ENCODE peak calls at places on chromosomes 2 and 18, in six cellular contexts. Z is fibroblast of lung, M is type B pancreatic cell, L is Calu3, C is adrenal gland, I is CD14-positive monocyte. G is an unnamed sample.

GRCh38 chr2:205003288-205003687 is 458.0 kb downstream of the PARD3B start:
- DNase-seq in Z (no peak), M (no peak), L (no peak), C (no peak), I (no peak), G (no peak)

GRCh38 chr18:62741584-62741983 is 26.2 kb downstream of the PHLPP1 start:
- DNase-seq in Z (no peak), M (no peak), L (no peak), C (no peak), I (no peak), G (no peak)

GRCh38 chr2:225468131-225468530 is 68.6 kb downstream of the NYAP2 start:
- DNase-seq in Z (no peak), M (no peak), L (no peak), C (no peak), I (no peak), G (no peak)

GRCh38 chr2:202612145-202612544 is 22.6 kb upstream of the FAM117B start:
- DNase-seq in Z (no peak), M (no peak), L (no peak), C (no peak), I (no peak), G (no peak)

GRCh38 chr2:43158259-43158880 is 68.0 kb downstream of the ZFP36L2 start:
- DNase-seq in Z (peak), M (no peak), L (peak), C (peak), I (peak), G (peak)

GRCh38 chr2:200359552-200359951 is 53.1 kb downstream of the SPATS2L start:
- DNase-seq in Z (no peak), M (no peak), L (no peak), C (no peak), I (no peak), G (no peak)

GRCh38 chr2:162050513-162050961 is 23.5 kb downstream of the DPP4 start:
- DNase-seq in Z (no peak), M (no peak), L (no peak), C (peak), I (no peak), G (no peak)

GRCh38 chr2:132915812-132916211 is 245.8 kb upstream of the LYPD1 start:
- DNase-seq in Z (no peak), M (no peak), L (no peak), C (no peak), I (no peak), G (no peak)

GRCh38 chr18:43681661-43682060 is 404.4 kb upstream of the SYT4 start:
- DNase-seq in Z (no peak), M (no peak), L (no peak), C (no peak), I (no peak), G (no peak)

GRCh38 chr2:9206991-9207640 is 504 bp downstream of the ASAP2 start:
- DNase-seq in Z (peak), M (peak), L (no peak), C (peak), I (no peak), G (peak)

GRCh38 chr2:98901702-98902101 is 34.3 kb downstream of the CRACDL start:
- DNase-seq in Z (no peak), M (no peak), L (no peak), C (no peak), I (peak), G (no peak)

GRCh38 chr18:66193938-66194337 is 410.0 kb downstream of the CDH19 start:
- DNase-seq in Z (no peak), M (no peak), L (no peak), C (no peak), I (no peak), G (no peak)

DNA sequence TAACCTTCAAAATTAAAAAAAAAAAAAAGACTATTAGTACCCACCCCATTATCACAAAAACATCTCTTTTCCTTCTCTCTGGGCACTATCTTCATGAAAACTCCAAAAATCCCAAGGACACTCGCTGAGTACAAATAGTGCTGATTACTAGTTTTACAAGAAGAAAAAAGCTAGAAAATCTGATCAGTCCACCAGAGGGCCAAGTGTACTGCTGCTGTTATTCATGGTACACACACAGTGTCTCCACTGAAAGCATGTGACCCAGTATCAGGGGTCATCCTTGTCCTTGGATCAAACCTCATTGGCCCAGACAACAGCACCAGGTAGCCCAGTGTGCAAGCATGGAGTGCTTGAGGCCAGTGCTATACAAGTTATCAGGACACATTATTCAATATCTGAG is 382.7 kb upstream of the KLHL29 start:
- DNase-seq in Z (no peak), M (no peak), L (no peak), C (no peak), I (no peak), G (no peak)
- TF ChIP-seq CTCF in Z (no peak), M (peak), L (no peak), C (no peak), I (no peak), G (no peak)

DNA sequence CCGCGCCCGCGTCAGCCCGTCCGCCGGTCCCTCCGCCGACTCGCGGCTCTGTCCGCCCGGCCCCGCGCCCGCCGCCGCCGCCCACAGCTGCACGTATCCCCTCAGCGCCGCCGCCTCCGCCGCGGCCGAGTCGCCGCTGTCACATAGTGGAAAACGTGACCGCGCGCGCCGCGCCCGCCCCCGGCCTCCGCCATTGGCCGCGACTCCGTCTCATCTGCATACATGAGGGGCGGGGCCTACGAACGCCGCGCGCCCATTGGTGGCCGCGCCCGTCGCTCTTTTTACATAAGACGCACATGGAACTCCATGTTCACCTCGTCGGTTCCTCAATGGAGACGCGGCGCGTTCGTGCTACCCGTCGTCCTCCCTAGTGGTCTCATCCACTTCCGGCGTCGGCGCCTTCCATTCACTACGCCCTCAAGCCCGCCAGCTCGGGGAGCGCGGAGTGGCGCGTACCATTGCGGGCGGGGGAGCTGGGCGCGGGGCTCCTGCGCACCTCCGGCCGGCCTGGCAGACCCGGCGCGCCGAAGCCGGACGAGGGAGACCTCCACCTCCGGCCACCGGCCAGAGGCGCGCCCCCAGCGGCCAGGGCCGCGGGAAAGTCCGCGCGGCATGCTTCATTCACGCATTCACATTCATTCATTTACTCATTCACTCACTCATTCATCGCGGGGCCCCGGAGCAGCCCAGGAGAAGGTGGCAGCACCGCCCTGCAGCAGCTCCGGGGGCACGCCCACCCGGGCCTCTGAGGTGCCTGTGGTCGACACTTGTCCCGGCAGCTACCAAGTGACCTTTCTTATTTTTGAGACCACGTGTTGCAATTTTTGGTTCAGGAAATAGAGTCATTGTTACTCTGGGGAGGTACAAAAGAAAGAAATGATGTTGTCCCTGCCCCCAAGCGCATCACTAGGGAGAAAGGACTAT is 502 bp upstream of the PER2 start:
- DNase-seq in Z (peak), M (peak), L (peak), C (peak), I (peak), G (peak)
- TF ChIP-seq CTCF in Z (peak), M (peak), L (no peak), C (peak), I (peak), G (peak)

DNA sequence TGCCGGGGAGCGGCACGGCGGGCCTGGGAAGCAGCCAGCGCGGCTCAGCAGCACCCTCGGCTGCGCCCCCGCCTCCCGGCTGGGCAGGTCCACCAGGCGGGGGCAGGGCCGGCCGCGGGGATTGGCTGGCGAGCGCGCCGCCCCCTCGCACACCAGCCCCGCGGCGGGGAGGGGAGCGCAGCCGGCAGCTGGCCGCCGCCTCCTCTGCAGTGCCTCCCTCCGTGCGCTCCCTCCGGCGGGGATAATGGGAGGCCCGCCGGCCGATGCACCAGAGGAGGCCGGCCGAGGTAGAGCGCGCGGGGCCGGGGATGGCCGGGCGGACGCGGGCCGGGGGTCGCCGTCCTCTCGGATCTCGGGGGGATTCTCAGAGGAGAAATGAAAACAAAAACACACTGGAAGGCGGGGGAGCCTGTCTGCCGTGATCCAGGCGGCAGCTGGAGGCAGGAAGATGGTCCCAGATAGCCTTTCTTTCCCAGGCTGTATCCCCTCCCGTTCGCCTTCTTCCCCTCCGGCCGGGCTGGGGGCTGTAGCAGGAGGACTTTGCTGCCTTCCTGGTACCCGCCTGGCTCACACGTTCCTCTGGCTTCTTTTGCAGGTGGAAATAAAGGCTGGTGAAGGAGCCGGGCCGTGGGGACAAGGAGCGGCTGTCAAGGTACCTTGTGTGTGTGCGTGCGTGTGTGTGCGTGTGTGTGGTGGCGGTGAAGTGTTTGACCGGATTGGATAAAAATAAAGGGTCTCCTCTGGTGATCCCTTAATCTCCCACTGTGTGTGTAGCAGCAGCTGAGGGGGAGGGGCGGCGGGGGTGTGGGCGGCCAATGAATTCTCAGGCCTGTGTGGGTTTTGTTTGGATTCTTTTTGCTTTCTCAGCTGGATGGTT is 18.0 kb downstream of the TET3 start:
- DNase-seq in Z (peak), M (peak), L (peak), C (peak), I (peak), G (peak)
- TF ChIP-seq CTCF in Z (no peak), M (no peak), L (no peak), C (peak), I (no peak), G (no peak)

GRCh38 chr2:207143474-207144190 is 22.1 kb downstream of the KLF7 start:
- DNase-seq in Z (peak), M (no peak), L (no peak), C (peak), I (peak), G (peak)

GRCh38 chr2:207141381-207141780 is 24.4 kb downstream of the KLF7 start:
- DNase-seq in Z (no peak), M (no peak), L (no peak), C (no peak), I (no peak), G (no peak)

GRCh38 chr2:207143131-207143473 is 22.6 kb downstream of the KLF7 start:
- DNase-seq in Z (no peak), M (no peak), L (no peak), C (no peak), I (no peak), G (no peak)

GRCh38 chr2:207144191-207144795 is 21.5 kb downstream of the KLF7 start:
- DNase-seq in Z (no peak), M (no peak), L (no peak), C (no peak), I (no peak), G (no peak)

DNA sequence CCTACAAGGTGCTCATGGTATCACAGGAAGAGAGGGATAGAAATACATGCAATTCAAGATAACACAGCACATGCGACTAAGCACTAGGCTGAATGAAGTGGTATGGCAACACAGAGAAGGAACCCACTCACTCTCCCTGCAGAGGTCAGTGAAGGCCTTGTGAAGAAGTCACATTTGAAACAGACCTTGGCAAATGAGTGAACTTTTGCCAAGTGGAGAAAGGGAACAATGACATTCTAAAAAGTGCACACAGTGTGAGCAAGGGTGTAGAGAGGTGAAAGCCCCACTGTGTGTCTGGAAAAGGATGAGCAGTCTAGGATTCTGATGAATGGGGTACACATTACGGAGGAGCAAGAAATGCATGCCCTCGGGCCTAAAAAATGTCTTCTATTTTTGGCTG is 23.3 kb downstream of the KLF7 start:
- DNase-seq in Z (no peak), M (no peak), L (no peak), C (peak), I (peak), G (no peak)
- TF ChIP-seq CTCF in Z (no peak), M (no peak), L (no peak), C (peak), I (peak), G (no peak)

GRCh38 chr2:231928481-231928880 is 2.3 kb upstream of the NPPC start:
- DNase-seq in Z (no peak), M (peak), L (peak), C (no peak), I (no peak), G (peak)

GRCh38 chr2:231930601-231931281 is 4.5 kb upstream of the NPPC start:
- DNase-seq in Z (no peak), M (peak), L (no peak), C (no peak), I (no peak), G (no peak)

GRCh38 chr2:231931481-231931915 is 5.3 kb upstream of the NPPC start:
- DNase-seq in Z (no peak), M (peak), L (no peak), C (no peak), I (no peak), G (no peak)

GRCh38 chr2:231928901-231929725 is 2.9 kb upstream of the NPPC start:
- DNase-seq in Z (no peak), M (peak), L (no peak), C (no peak), I (no peak), G (no peak)

DNA sequence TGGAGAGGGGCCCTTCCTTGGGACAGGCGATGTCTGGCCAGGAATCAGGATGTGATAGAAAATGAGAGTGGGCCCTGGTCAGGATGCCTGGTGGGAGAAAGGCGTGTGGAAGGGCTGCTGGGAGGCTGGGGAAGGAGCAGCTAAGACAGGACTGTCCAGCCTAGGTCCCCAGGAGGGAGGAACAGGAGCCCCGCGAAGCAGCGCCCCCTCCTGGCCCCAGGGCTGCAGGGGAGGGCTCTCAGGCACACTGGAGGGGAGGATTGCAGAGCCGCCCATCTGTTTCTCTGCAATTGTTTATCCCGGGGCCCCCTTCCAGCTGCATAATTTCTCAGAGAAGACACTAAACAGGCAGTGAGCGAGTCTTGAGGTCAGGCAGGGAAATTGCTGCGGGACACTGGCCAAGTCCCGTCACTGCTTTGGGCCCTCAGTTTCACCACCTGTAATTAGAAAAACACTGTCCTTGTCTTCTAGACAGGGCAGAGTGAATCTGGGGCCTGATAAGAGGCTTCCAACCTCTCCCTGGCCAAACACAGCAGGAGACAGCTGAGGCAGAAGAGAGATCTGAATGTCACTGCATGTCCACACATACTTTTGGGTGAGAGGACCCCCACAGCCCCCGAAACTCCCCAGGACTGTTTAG is 3.9 kb upstream of the NPPC start:
- DNase-seq in Z (peak), M (peak), L (peak), C (no peak), I (no peak), G (no peak)
- TF ChIP-seq CTCF in Z (no peak), M (peak), L (no peak), C (no peak), I (no peak), G (peak)

GRCh38 chr2:14134737-14135136 is 497.8 kb upstream of the LRATD1 start:
- DNase-seq in Z (peak), M (no peak), L (no peak), C (peak), I (no peak), G (no peak)

GRCh38 chr2:14132386-14132785 is 500.1 kb upstream of the LRATD1 start:
- DNase-seq in Z (no peak), M (no peak), L (no peak), C (no peak), I (no peak), G (no peak)

GRCh38 chr2:14136030-14136429 is 496.5 kb upstream of the LRATD1 start:
- DNase-seq in Z (no peak), M (no peak), L (no peak), C (no peak), I (no peak), G (no peak)

GRCh38 chr2:14140009-14140408 is 492.5 kb upstream of the LRATD1 start:
- DNase-seq in Z (no peak), M (no peak), L (no peak), C (no peak), I (no peak), G (no peak)

DNA sequence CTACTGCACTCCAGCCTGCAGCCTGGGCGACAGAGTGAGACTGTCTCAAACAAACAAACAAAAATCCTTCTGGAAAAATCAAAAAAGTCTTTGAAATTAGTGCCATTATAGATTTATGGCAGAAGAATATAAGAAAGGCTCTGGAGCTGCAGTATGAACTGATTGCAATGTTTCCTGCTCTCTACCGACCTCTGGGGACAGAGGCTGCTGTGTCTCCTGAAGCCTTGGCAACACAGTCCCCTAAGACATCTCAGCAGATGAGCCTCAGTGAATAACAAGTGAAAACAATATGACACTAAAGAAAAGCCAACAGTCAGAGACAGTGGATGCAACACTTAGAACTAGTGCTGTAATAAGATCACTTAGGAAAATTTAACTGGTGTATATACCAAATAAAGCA is 494.9 kb upstream of the LRATD1 start:
- DNase-seq in Z (no peak), M (no peak), L (no peak), C (no peak), I (no peak), G (no peak)
- TF ChIP-seq CTCF in Z (no peak), M (peak), L (no peak), C (peak), I (no peak), G (no peak)

DNA sequence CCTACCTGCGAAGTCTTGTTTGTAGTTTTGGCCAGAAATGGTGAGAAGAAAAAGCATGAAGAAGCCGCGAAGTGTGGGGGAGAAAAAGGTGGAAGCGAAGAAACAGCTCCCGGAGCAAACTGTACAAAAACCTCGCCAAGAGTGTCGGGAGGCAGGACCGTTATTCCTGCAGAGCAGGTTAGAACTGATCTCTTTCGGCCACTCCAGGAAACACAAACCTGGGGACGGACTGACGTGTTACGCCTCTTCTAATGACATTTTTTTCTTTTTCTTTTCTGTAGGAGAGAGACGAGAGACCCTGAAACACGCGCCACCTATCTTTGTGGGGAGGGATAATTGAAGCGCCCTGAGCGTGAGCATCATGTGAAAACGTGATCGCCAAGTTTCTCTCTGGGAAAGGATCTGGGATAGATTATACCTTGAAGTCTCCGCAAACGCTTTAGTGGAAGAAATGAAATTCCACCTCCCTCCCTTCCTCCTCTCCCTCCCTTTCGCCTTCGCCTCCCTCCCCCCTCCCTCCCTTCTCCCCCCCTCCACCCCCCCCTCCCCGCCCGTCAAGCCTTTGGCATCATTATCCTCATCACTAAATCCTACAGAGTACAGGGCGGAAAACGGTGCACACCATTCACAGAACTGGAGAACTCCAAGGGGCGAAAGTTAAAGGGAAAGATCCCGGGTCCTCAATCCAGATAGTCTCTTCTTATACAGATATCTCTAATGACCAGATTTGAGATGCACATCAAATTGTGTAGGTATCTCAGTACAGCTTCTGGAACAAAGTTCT is at the start of gene ZEB2:
- DNase-seq in Z (peak), M (no peak), L (peak), C (peak), I (peak), G (peak)
- TF ChIP-seq CTCF in Z (peak), M (peak), L (no peak), C (peak), I (peak), G (peak)

G was measured in endothelial cell.